ENCODE peak calls at places on chromosomes 6 and 20, in nine cellular contexts. X is activated CD8-positive, alpha-beta T cell treated with anti-CD3 and anti-CD28 coated beads, Interleukin-2, amount 10 ng/mL, durations not matched to agents 7 days and 5 days; Q is A549; U is HS-5; A is AG04449; G is cardiac fibroblast; F is GM04504; L is SHP77; T is GM12891. K is an unnamed sample.

GRCh38 chr6:35311390-35312075 is 13.9 kb downstream of the DEF6 start:
- DNase-seq in X (peak), Q (no peak), U (no peak), A (no peak), G (no peak), F (no peak), L (no peak), T (no peak), K (no peak)

GRCh38 chr6:139146317-139146726 is 11.4 kb downstream of the HECA start:
- DNase-seq in X (no peak), Q (no peak), U (no peak), A (no peak), G (no peak), F (no peak), L (no peak), T (no peak), K (no peak)

GRCh38 chr6:52499026-52499425 is 77.8 kb downstream of the TRAM2 start:
- DNase-seq in X (no peak), Q (no peak), U (no peak), A (no peak), G (no peak), F (no peak), L (no peak), T (no peak), K (no peak)

GRCh38 chr6:16158943-16159557 is 30.2 kb downstream of the MYLIP start:
- DNase-seq in X (no peak), Q (no peak), U (no peak), A (no peak), G (no peak), F (no peak), L (no peak), T (no peak), K (no peak)

GRCh38 chr6:28866342-28867077 is 57.3 kb downstream of the TRIM27 start:
- DNase-seq in X (peak), Q (no peak), U (peak), A (no peak), G (peak), F (peak), L (peak), T (peak), K (peak)

GRCh38 chr6:100620085-100620484 is 155.4 kb upstream of the SIM1 start:
- DNase-seq in X (no peak), Q (no peak), U (peak), A (peak), G (peak), F (peak), L (no peak), T (no peak), K (no peak)

GRCh38 chr20:48750941-48751620 is 76.7 kb downstream of the PREX1 start:
- DNase-seq in X (peak), Q (no peak), U (no peak), A (no peak), G (peak), F (no peak), L (peak), T (no peak), K (peak)

GRCh38 chr6:17780071-17780470 is 73.3 kb upstream of the NUP153 start:
- DNase-seq in X (no peak), Q (no peak), U (no peak), A (no peak), G (no peak), F (no peak), L (no peak), T (no peak), K (no peak)

GRCh38 chr6:70353343-70353913 is 50.5 kb upstream of the COL9A1 start:
- DNase-seq in X (no peak), Q (no peak), U (no peak), A (no peak), G (no peak), F (no peak), L (no peak), T (no peak), K (no peak)